ENCODE peak calls at places on chromosomes 2 and 18, in nine cellular contexts. One of them, this sample, is unnamed.
A peak's percentile ranks its signal among the peaks of the same experiment; 100 is the strongest.

GRCh38 chr2:86048888-86049287 is 56.8 kb downstream of the POLR1A start:
- DNase-seq in transverse colon: no peak
- DNase-seq in stomach: no peak
- DNase-seq in progenitor cell of endocrine pancreas: no peak
- DNase-seq in OCI-LY7: no peak
- DNase-seq in AG09319: no peak
- DNase-seq in colonic mucosa: no peak
- DNase-seq in mucosa of descending colon: no peak
- DNase-seq in choroid plexus epithelial cell: no peak
- DNase-seq in this sample: no peak

GRCh38 chr2:128315829-128316776 is 2.6 kb downstream of the HS6ST1 start:
- DNase-seq in transverse colon: no peak
- DNase-seq in stomach: peak; percentile 20
- DNase-seq in progenitor cell of endocrine pancreas: peak; percentile 8
- DNase-seq in OCI-LY7: peak; percentile 71
- DNase-seq in AG09319: no peak
- DNase-seq in colonic mucosa: peak; percentile 17
- DNase-seq in mucosa of descending colon: peak; percentile 46
- DNase-seq in choroid plexus epithelial cell: peak; percentile 54
- DNase-seq in this sample: peak; percentile 40

GRCh38 chr2:17195016-17195415 is 323.2 kb downstream of the RAD51AP2 start:
- DNase-seq in transverse colon: no peak
- DNase-seq in stomach: no peak
- DNase-seq in progenitor cell of endocrine pancreas: no peak
- DNase-seq in OCI-LY7: no peak
- DNase-seq in AG09319: no peak
- DNase-seq in colonic mucosa: no peak
- DNase-seq in mucosa of descending colon: no peak
- DNase-seq in choroid plexus epithelial cell: peak; percentile 26
- DNase-seq in this sample: no peak

GRCh38 chr2:239736358-239737143 is 288.6 kb downstream of the NDUFA10 start:
- DNase-seq in transverse colon: no peak
- DNase-seq in stomach: no peak
- DNase-seq in progenitor cell of endocrine pancreas: no peak
- DNase-seq in OCI-LY7: no peak
- DNase-seq in AG09319: no peak
- DNase-seq in colonic mucosa: no peak
- DNase-seq in mucosa of descending colon: peak; percentile 41
- DNase-seq in choroid plexus epithelial cell: no peak
- DNase-seq in this sample: no peak

GRCh38 chr2:25253153-25253617 is 84.8 kb upstream of the POMC start:
- DNase-seq in transverse colon: no peak
- DNase-seq in stomach: no peak
- DNase-seq in progenitor cell of endocrine pancreas: no peak
- DNase-seq in OCI-LY7: no peak
- DNase-seq in AG09319: no peak
- DNase-seq in colonic mucosa: no peak
- DNase-seq in mucosa of descending colon: no peak
- DNase-seq in choroid plexus epithelial cell: no peak
- DNase-seq in this sample: no peak

GRCh38 chr2:129499747-129500146 is 479.7 kb upstream of the RAB6C start:
- DNase-seq in transverse colon: no peak
- DNase-seq in stomach: no peak
- DNase-seq in progenitor cell of endocrine pancreas: no peak
- DNase-seq in OCI-LY7: no peak
- DNase-seq in AG09319: no peak
- DNase-seq in colonic mucosa: no peak
- DNase-seq in mucosa of descending colon: no peak
- DNase-seq in choroid plexus epithelial cell: peak; percentile 60
- DNase-seq in this sample: no peak

GRCh38 chr2:239035997-239036731 is 188.3 kb downstream of the TWIST2 start:
- DNase-seq in transverse colon: no peak
- DNase-seq in stomach: no peak
- DNase-seq in progenitor cell of endocrine pancreas: no peak
- DNase-seq in OCI-LY7: no peak
- DNase-seq in AG09319: no peak
- DNase-seq in colonic mucosa: no peak
- DNase-seq in mucosa of descending colon: peak; percentile 38
- DNase-seq in choroid plexus epithelial cell: no peak
- DNase-seq in this sample: no peak

GRCh38 chr2:75303227-75303626 is 103.9 kb upstream of the TACR1 start:
- DNase-seq in transverse colon: no peak
- DNase-seq in stomach: no peak
- DNase-seq in progenitor cell of endocrine pancreas: no peak
- DNase-seq in OCI-LY7: no peak
- DNase-seq in AG09319: no peak
- DNase-seq in colonic mucosa: no peak
- DNase-seq in mucosa of descending colon: no peak
- DNase-seq in choroid plexus epithelial cell: no peak
- DNase-seq in this sample: no peak

GRCh38 chr18:2146092-2146491 is 425.2 kb downstream of the METTL4 start:
- DNase-seq in transverse colon: no peak
- DNase-seq in stomach: no peak
- DNase-seq in progenitor cell of endocrine pancreas: no peak
- DNase-seq in OCI-LY7: no peak
- DNase-seq in AG09319: no peak
- DNase-seq in colonic mucosa: no peak
- DNase-seq in mucosa of descending colon: no peak
- DNase-seq in choroid plexus epithelial cell: no peak
- DNase-seq in this sample: no peak

GRCh38 chr18:69469444-69469919 is 68.8 kb downstream of the DOK6 start:
- DNase-seq in transverse colon: no peak
- DNase-seq in stomach: no peak
- DNase-seq in progenitor cell of endocrine pancreas: no peak
- DNase-seq in OCI-LY7: no peak
- DNase-seq in AG09319: no peak
- DNase-seq in colonic mucosa: no peak
- DNase-seq in mucosa of descending colon: no peak
- DNase-seq in choroid plexus epithelial cell: peak; percentile 5
- DNase-seq in this sample: no peak

GRCh38 chr2:217335341-217335966 is 475.6 kb upstream of the TNP1 start:
- DNase-seq in transverse colon: no peak
- DNase-seq in stomach: no peak
- DNase-seq in progenitor cell of endocrine pancreas: no peak
- DNase-seq in OCI-LY7: no peak
- DNase-seq in AG09319: no peak
- DNase-seq in colonic mucosa: no peak
- DNase-seq in mucosa of descending colon: no peak
- DNase-seq in choroid plexus epithelial cell: no peak
- DNase-seq in this sample: no peak

GRCh38 chr2:26772064-26773001 is 8.2 kb downstream of the SLC35F6 start:
- DNase-seq in transverse colon: peak; percentile 92
- DNase-seq in stomach: peak; percentile 96
- DNase-seq in progenitor cell of endocrine pancreas: no peak
- DNase-seq in OCI-LY7: no peak
- DNase-seq in AG09319: peak; percentile 64
- DNase-seq in colonic mucosa: peak; percentile 94
- DNase-seq in mucosa of descending colon: peak; percentile 90
- DNase-seq in choroid plexus epithelial cell: peak; percentile 92
- DNase-seq in this sample: no peak

GRCh38 chr2:128282246-128282975 is 36.3 kb downstream of the HS6ST1 start:
- DNase-seq in transverse colon: no peak
- DNase-seq in stomach: no peak
- DNase-seq in progenitor cell of endocrine pancreas: no peak
- DNase-seq in OCI-LY7: no peak
- DNase-seq in AG09319: no peak
- DNase-seq in colonic mucosa: no peak
- DNase-seq in mucosa of descending colon: peak; percentile 43
- DNase-seq in choroid plexus epithelial cell: no peak
- DNase-seq in this sample: no peak

GRCh38 chr2:10046899-10047298 is 3.5 kb downstream of the KLF11 start:
- DNase-seq in transverse colon: no peak
- DNase-seq in stomach: no peak
- DNase-seq in progenitor cell of endocrine pancreas: no peak
- DNase-seq in OCI-LY7: no peak
- DNase-seq in AG09319: no peak
- DNase-seq in colonic mucosa: no peak
- DNase-seq in mucosa of descending colon: peak; percentile 15
- DNase-seq in choroid plexus epithelial cell: no peak
- DNase-seq in this sample: no peak

GRCh38 chr2:168490916-168491605 is 35.0 kb downstream of the CERS6 start:
- DNase-seq in transverse colon: no peak
- DNase-seq in stomach: no peak
- DNase-seq in progenitor cell of endocrine pancreas: no peak
- DNase-seq in OCI-LY7: no peak
- DNase-seq in AG09319: no peak
- DNase-seq in colonic mucosa: no peak
- DNase-seq in mucosa of descending colon: no peak
- DNase-seq in choroid plexus epithelial cell: no peak
- DNase-seq in this sample: no peak

GRCh38 chr2:136104977-136105376 is 13.0 kb downstream of the CXCR4 start:
- DNase-seq in transverse colon: no peak
- DNase-seq in stomach: no peak
- DNase-seq in progenitor cell of endocrine pancreas: no peak
- DNase-seq in OCI-LY7: no peak
- DNase-seq in AG09319: no peak
- DNase-seq in colonic mucosa: no peak
- DNase-seq in mucosa of descending colon: no peak
- DNase-seq in choroid plexus epithelial cell: no peak
- DNase-seq in this sample: no peak

GRCh38 chr18:3747176-3747973 is 297.4 kb downstream of the TGIF1 start:
- DNase-seq in transverse colon: no peak
- DNase-seq in stomach: no peak
- DNase-seq in progenitor cell of endocrine pancreas: no peak
- DNase-seq in OCI-LY7: no peak
- DNase-seq in AG09319: no peak
- DNase-seq in colonic mucosa: no peak
- DNase-seq in mucosa of descending colon: no peak
- DNase-seq in choroid plexus epithelial cell: peak; percentile 7
- DNase-seq in this sample: no peak

GRCh38 chr2:27075219-27075871 is 3.1 kb upstream of the EMILIN1 start:
- DNase-seq in transverse colon: peak; percentile 71
- DNase-seq in stomach: peak; percentile 61
- DNase-seq in progenitor cell of endocrine pancreas: no peak
- DNase-seq in OCI-LY7: peak; percentile 81
- DNase-seq in AG09319: no peak
- DNase-seq in colonic mucosa: no peak
- DNase-seq in mucosa of descending colon: peak; percentile 71
- DNase-seq in choroid plexus epithelial cell: peak; percentile 42
- DNase-seq in this sample: no peak

GRCh38 chr2:99957724-99958123 is 184.7 kb downstream of the AFF3 start:
- DNase-seq in transverse colon: no peak
- DNase-seq in stomach: no peak
- DNase-seq in progenitor cell of endocrine pancreas: no peak
- DNase-seq in OCI-LY7: no peak
- DNase-seq in AG09319: no peak
- DNase-seq in colonic mucosa: no peak
- DNase-seq in mucosa of descending colon: no peak
- DNase-seq in choroid plexus epithelial cell: no peak
- DNase-seq in this sample: no peak

DNA sequence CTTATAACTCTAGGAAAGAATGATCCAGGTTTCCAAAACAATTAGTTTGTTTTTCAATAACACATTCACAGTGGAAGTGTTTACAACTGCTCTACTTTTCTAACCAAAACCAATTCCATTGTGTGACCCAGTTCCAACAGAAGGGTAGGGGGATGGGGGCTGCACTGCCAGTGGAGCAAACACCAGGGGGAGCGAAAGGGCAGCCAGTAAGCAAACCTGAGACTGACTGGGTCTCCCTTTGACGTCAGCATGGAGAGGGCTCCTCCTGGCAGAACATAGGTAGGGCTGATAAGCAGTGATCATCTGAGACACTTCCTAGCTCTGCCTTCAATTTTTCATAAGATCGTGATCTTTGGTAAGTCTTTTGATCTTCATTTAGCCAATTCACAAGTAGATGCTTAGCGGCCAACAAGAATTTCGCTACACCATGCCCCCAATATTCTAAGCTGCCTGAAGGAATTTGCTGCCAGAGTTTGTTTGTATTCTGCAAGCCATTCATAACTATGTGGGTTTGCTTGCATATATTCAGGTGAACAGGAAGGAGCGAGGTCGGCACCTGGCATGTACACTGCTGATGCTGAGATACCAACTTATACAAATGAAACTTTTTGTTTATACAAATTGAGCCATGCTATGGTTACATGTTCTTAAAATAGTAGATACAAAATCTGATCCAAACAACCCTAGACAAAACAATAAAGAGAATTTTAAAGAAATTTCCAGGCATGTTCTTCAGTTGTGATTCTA is 45.9 kb downstream of the ST6GAL2 start:
- DNase-seq in transverse colon: no peak
- DNase-seq in stomach: no peak
- DNase-seq in progenitor cell of endocrine pancreas: no peak
- DNase-seq in OCI-LY7: no peak
- DNase-seq in AG09319: no peak
- DNase-seq in colonic mucosa: no peak
- DNase-seq in mucosa of descending colon: no peak
- DNase-seq in choroid plexus epithelial cell: peak; percentile 18
- DNase-seq in this sample: peak; percentile 50
- TF ChIP-seq CTCF in transverse colon: no peak
- TF ChIP-seq CTCF in stomach: no peak
- TF ChIP-seq CTCF in progenitor cell of endocrine pancreas: peak; percentile 55
- TF ChIP-seq CTCF in OCI-LY7: no peak
- TF ChIP-seq CTCF in AG09319: no peak
- TF ChIP-seq CTCF in colonic mucosa: no peak
- TF ChIP-seq CTCF in mucosa of descending colon: no peak
- TF ChIP-seq CTCF in choroid plexus epithelial cell: peak; percentile 45
- TF ChIP-seq CTCF in this sample: no peak

GRCh38 chr18:64103979-64104378 is 44.9 kb downstream of the LINC00305 start:
- DNase-seq in transverse colon: no peak
- DNase-seq in stomach: no peak
- DNase-seq in progenitor cell of endocrine pancreas: no peak
- DNase-seq in OCI-LY7: no peak
- DNase-seq in AG09319: no peak
- DNase-seq in colonic mucosa: no peak
- DNase-seq in mucosa of descending colon: no peak
- DNase-seq in choroid plexus epithelial cell: peak; percentile 4
- DNase-seq in this sample: no peak
- TF ChIP-seq CTCF in transverse colon: no peak
- TF ChIP-seq CTCF in stomach: no peak
- TF ChIP-seq CTCF in progenitor cell of endocrine pancreas: peak; percentile 16
- TF ChIP-seq CTCF in OCI-LY7: no peak
- TF ChIP-seq CTCF in AG09319: no peak
- TF ChIP-seq CTCF in colonic mucosa: no peak
- TF ChIP-seq CTCF in mucosa of descending colon: no peak
- TF ChIP-seq CTCF in choroid plexus epithelial cell: peak; percentile 21
- TF ChIP-seq CTCF in this sample: peak; percentile 16

DNA sequence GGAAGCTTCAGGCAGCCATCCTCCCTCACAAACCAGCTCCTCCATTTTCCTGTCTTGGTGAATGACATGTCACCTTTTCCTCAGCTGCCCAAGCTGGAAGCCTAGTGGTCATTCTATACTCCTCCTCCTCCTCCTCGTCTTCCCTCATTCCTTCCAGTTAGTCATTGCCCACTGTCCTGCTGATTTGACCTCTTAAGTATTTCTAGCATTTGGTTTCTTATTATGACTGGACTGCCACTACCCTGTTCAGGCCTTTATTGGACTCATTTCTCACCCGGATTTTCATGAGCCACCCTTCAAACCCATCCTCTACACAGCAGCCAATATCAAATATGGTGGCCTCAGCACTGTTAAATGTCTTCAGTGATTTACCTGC is 21.9 kb upstream of the MGAT5 start:
- DNase-seq in transverse colon: no peak
- DNase-seq in stomach: no peak
- DNase-seq in progenitor cell of endocrine pancreas: no peak
- DNase-seq in OCI-LY7: no peak
- DNase-seq in AG09319: no peak
- DNase-seq in colonic mucosa: no peak
- DNase-seq in mucosa of descending colon: no peak
- DNase-seq in choroid plexus epithelial cell: peak; percentile 59
- DNase-seq in this sample: no peak
- TF ChIP-seq CTCF in transverse colon: no peak
- TF ChIP-seq CTCF in stomach: no peak
- TF ChIP-seq CTCF in progenitor cell of endocrine pancreas: no peak
- TF ChIP-seq CTCF in OCI-LY7: no peak
- TF ChIP-seq CTCF in AG09319: no peak
- TF ChIP-seq CTCF in colonic mucosa: no peak
- TF ChIP-seq CTCF in mucosa of descending colon: no peak
- TF ChIP-seq CTCF in choroid plexus epithelial cell: no peak
- TF ChIP-seq CTCF in this sample: no peak

GRCh38 chr18:49858309-49859005 is 45.1 kb upstream of the ACAA2 start:
- DNase-seq in transverse colon: peak; percentile 75
- DNase-seq in stomach: peak; percentile 77
- DNase-seq in progenitor cell of endocrine pancreas: peak; percentile 66
- DNase-seq in OCI-LY7: peak; percentile 37
- DNase-seq in AG09319: peak; percentile 27
- DNase-seq in colonic mucosa: peak; percentile 79
- DNase-seq in mucosa of descending colon: peak; percentile 83
- DNase-seq in choroid plexus epithelial cell: peak; percentile 87
- DNase-seq in this sample: peak; percentile 83
- TF ChIP-seq CTCF in transverse colon: peak; percentile 99
- TF ChIP-seq CTCF in stomach: peak; percentile 69
- TF ChIP-seq CTCF in progenitor cell of endocrine pancreas: peak; percentile 92
- TF ChIP-seq CTCF in OCI-LY7: peak; percentile 81
- TF ChIP-seq CTCF in AG09319: peak; percentile 91
- TF ChIP-seq CTCF in colonic mucosa: peak; percentile 93
- TF ChIP-seq CTCF in mucosa of descending colon: peak; percentile 81
- TF ChIP-seq CTCF in choroid plexus epithelial cell: peak; percentile 96
- TF ChIP-seq CTCF in this sample: peak; percentile 96